ENCODE peak calls at places on chromosomes 11 and 22, in eight cellular contexts. K is immature natural killer cell; G is activated CD4-positive, alpha-beta T cell treated with anti-CD3 and anti-CD28 coated beads, Interleukin-2, amount 10 ng/mL, durations not matched to agents 7 days and 5 days; Q is EL; P is activated CD8-positive, alpha-beta memory T cell treated with anti-CD3 and anti-CD28 coated beads for 24 hours; C is WTC11; Z is posterior vena cava; S is mesothelial cell of epicardium. R is an unnamed sample.

GRCh38 chr11:46930089-46930488 is 6.5 kb upstream of the CSTPP1 start:
- DNase-seq in K (no peak), C (no peak), P (no peak), S (no peak), Z (no peak), Q (peak; percentile 29), G (no peak), R (peak; percentile 64)

GRCh38 chr22:44460287-44461082 is 37.5 kb downstream of the RTL6 start:
- DNase-seq in P (peak; percentile 49), C (no peak), S (no peak), G (peak; percentile 52), Q (no peak), Z (no peak), K (no peak), R (no peak)

GRCh38 chr11:57566035-57566504 is 1.4 kb downstream of the UBE2L6 start:
- DNase-seq in C (no peak), S (no peak), P (no peak), K (peak; percentile 57), Q (peak; percentile 71), Z (no peak), G (peak; percentile 66), R (peak; percentile 80)

GRCh38 chr11:14336507-14337503 is 22.2 kb downstream of the RRAS2 start:
- DNase-seq in G (no peak), C (no peak), Z (no peak), P (no peak), S (no peak), K (peak; percentile 47), Q (peak; percentile 95), R (peak; percentile 99)

GRCh38 chr11:113876074-113876797 is 864 bp upstream of the USP28 start:
- DNase-seq in Q (no peak), S (no peak), C (no peak), G (no peak), K (no peak), Z (no peak), P (no peak), R (no peak)

GRCh38 chr11:5992604-5993251 is 5.9 kb upstream of the OR52L1 start:
- DNase-seq in S (no peak), Z (no peak), C (no peak), K (no peak), Q (peak; percentile 20), G (no peak), P (no peak), R (peak; percentile 30)

GRCh38 chr22:11613898-11614755 is 3913.9 kb upstream of the OR11H1 start:
- DNase-seq in G (no peak), Z (no peak), P (no peak), C (no peak), K (no peak), S (no peak), Q (no peak), R (no peak)

GRCh38 chr11:12017865-12018453 is 9.5 kb upstream of the DKK3 start:
- DNase-seq in S (no peak), K (no peak), P (no peak), Z (no peak), Q (no peak), G (no peak), C (no peak), R (no peak)

GRCh38 chr11:120030411-120030810 is 107.5 kb downstream of the TRIM29 start:
- DNase-seq in C (no peak), K (no peak), G (no peak), S (peak; percentile 36), Z (peak; percentile 32), P (no peak), Q (no peak), R (no peak)

GRCh38 chr11:85809881-85810280 is 1.1 kb downstream of the SYTL2 start:
- DNase-seq in S (no peak), Q (peak; percentile 71), C (peak; percentile 45), K (peak; percentile 20), Z (no peak), G (peak; percentile 13), P (peak; percentile 68), R (peak; percentile 11)

GRCh38 chr11:47483408-47483807 is 34.5 kb upstream of the RAPSN start:
- DNase-seq in P (no peak), K (no peak), S (no peak), C (no peak), G (no peak), Q (no peak), Z (no peak), R (no peak)

GRCh38 chr11:27427183-27427980 is 45.2 kb downstream of the LGR4 start:
- DNase-seq in C (no peak), Z (no peak), P (no peak), G (no peak), S (no peak), Q (peak; percentile 55), K (no peak), R (peak; percentile 15)

GRCh38 chr11:79314906-79315689 is 125.7 kb downstream of the TENM4 start:
- DNase-seq in Z (no peak), G (no peak), S (no peak), C (peak; percentile 58), P (no peak), K (no peak), Q (no peak), R (peak; percentile 24)

GRCh38 chr11:69909561-69910518 is 90.6 kb upstream of the FGF3 start:
- DNase-seq in S (no peak), G (no peak), Z (peak; percentile 77), C (peak; percentile 54), P (no peak), Q (no peak), K (no peak), R (no peak)

GRCh38 chr11:37141707-37142106 is 543.7 kb upstream of the RAG2 start:
- DNase-seq in Z (no peak), Q (peak; percentile 2), S (no peak), G (no peak), P (no peak), C (no peak), K (no peak), R (no peak)

GRCh38 chr11:61777234-61778090 is 14.9 kb downstream of the TMEM258 start:
- DNase-seq in S (no peak), G (peak; percentile 62), K (peak; percentile 69), Z (no peak), P (peak; percentile 85), Q (no peak), C (peak; percentile 83), R (no peak)

GRCh38 chr11:108223449-108224149 is 732 bp downstream of the ATM start:
- DNase-seq in Z (no peak), K (peak; percentile 45), Q (peak; percentile 13), G (peak; percentile 43), C (no peak), P (peak; percentile 77), S (no peak), R (peak; percentile 50)

GRCh38 chr11:120272303-120272702 is 32.4 kb downstream of the POU2F3 start:
- DNase-seq in Z (no peak), K (no peak), C (no peak), P (no peak), G (no peak), Q (peak; percentile 65), S (no peak), R (peak; percentile 6)

GRCh38 chr11:125272092-125272491 is 107.5 kb downstream of the PKNOX2 start:
- DNase-seq in C (no peak), P (no peak), Q (peak; percentile 12), G (no peak), S (no peak), K (no peak), Z (no peak), R (peak; percentile 27)

GRCh38 chr11:108609681-108610080 is 16.1 kb upstream of the EXPH5 start:
- DNase-seq in G (no peak), S (no peak), C (no peak), K (no peak), Z (no peak), Q (peak; percentile 75), P (no peak), R (peak; percentile 73)

GRCh38 chr22:30205281-30206115 is 41.1 kb downstream of the LIF start:
- DNase-seq in C (no peak), S (no peak), Q (peak; percentile 98), G (no peak), K (no peak), Z (peak; percentile 87), P (no peak), R (peak; percentile 96)

GRCh38 chr22:40653361-40653760 is 16.8 kb upstream of the MRTFA start:
- DNase-seq in P (no peak), K (no peak), Z (peak; percentile 73), G (no peak), C (no peak), S (no peak), Q (no peak), R (no peak)

GRCh38 chr11:69509846-69510390 is 28.5 kb downstream of the LINC01488 start:
- DNase-seq in C (no peak), S (no peak), K (no peak), G (no peak), Q (no peak), Z (peak; percentile 70), P (no peak), R (no peak)

GRCh38 chr11:44112083-44112865 is 16.8 kb downstream of the EXT2 start:
- DNase-seq in Q (peak; percentile 84), Z (no peak), C (no peak), P (no peak), K (no peak), S (no peak), G (no peak), R (peak; percentile 68)

GRCh38 chr11:100403817-100404216 is 283.3 kb upstream of the ARHGAP42 start:
- DNase-seq in G (no peak), Z (no peak), P (no peak), S (no peak), C (no peak), K (no peak), Q (peak; percentile 84), R (peak; percentile 87)

GRCh38 chr11:123260511-123261211 is 65.6 kb upstream of the CLMP start:
- DNase-seq in S (no peak), C (no peak), Z (no peak), Q (peak; percentile 19), K (no peak), P (no peak), G (no peak), R (no peak)

GRCh38 chr11:3626250-3626960 is 15.4 kb downstream of the ART5 start:
- DNase-seq in Z (peak; percentile 93), C (peak; percentile 26), P (no peak), K (no peak), G (no peak), S (no peak), Q (no peak), R (no peak)

GRCh38 chr22:26589845-26590524 is at the start of gene TPST2:
- DNase-seq in G (peak; percentile 75), C (peak; percentile 75), Q (peak; percentile 78), S (peak; percentile 85), Z (peak; percentile 94), P (peak; percentile 92), K (peak; percentile 80), R (peak; percentile 71)

GRCh38 chr22:48837341-48837935 is 990.2 kb downstream of the BRD1 start:
- DNase-seq in G (no peak), K (no peak), C (no peak), Z (no peak), Q (no peak), S (no peak), P (no peak), R (peak; percentile 3)

GRCh38 chr22:36280379-36280778 is 27.4 kb downstream of the APOL1 start:
- DNase-seq in C (no peak), K (no peak), G (no peak), Z (peak; percentile 59), P (no peak), S (no peak), Q (no peak), R (no peak)

GRCh38 chr22:23211622-23212021 is 31.3 kb downstream of the BCR start:
- DNase-seq in K (no peak), P (no peak), Q (no peak), Z (no peak), S (no peak), G (no peak), C (no peak), R (no peak)

GRCh38 chr11:23688835-23689234 is 808.0 kb upstream of the LUZP2 start:
- DNase-seq in K (peak; percentile 44), S (no peak), Z (no peak), C (no peak), P (no peak), G (no peak), Q (peak; percentile 73), R (peak; percentile 86)

GRCh38 chr11:64372802-64373597 is 14.0 kb downstream of the RPS6KA4 start:
- DNase-seq in K (no peak), Z (no peak), C (no peak), P (no peak), G (no peak), S (no peak), Q (no peak), R (peak; percentile 83)

GRCh38 chr11:20066783-20067156 is 93.5 kb downstream of the DBX1 start:
- DNase-seq in G (no peak), K (no peak), Z (no peak), P (no peak), S (no peak), C (peak; percentile 19), Q (no peak), R (no peak)

R was measured in iris pigment epithelial cell.